ENCODE peak calls at places on chromosomes 12 and 14, in six cellular contexts. One of them, this sample, is unnamed.

GRCh38 chr12:93536766-93537515 is 35.5 kb upstream of the SOCS2 start:
- DNase-seq in astrocyte: no peak
- DNase-seq in cardiac fibroblast: peak; percentile 16
- DNase-seq in fibroblast of lung: peak; percentile 6
- DNase-seq in upper lobe of right lung: no peak
- DNase-seq in epithelial cell of esophagus: no peak
- DNase-seq in this sample: no peak

GRCh38 chr12:113146999-113147398 is 2.5 kb upstream of the CFAP73 start:
- DNase-seq in epithelial cell of esophagus: no peak
- DNase-seq in astrocyte: no peak
- DNase-seq in cardiac fibroblast: no peak
- DNase-seq in fibroblast of lung: no peak
- DNase-seq in upper lobe of right lung: no peak
- DNase-seq in this sample: no peak

GRCh38 chr12:64066776-64067175 is 155.3 kb downstream of the KICS2 start:
- DNase-seq in upper lobe of right lung: no peak
- DNase-seq in epithelial cell of esophagus: no peak
- DNase-seq in fibroblast of lung: no peak
- DNase-seq in cardiac fibroblast: no peak
- DNase-seq in astrocyte: no peak
- DNase-seq in this sample: no peak

GRCh38 chr14:104680806-104681688 is 8.4 kb upstream of the INF2 start:
- DNase-seq in epithelial cell of esophagus: peak; percentile 90
- DNase-seq in cardiac fibroblast: peak; percentile 86
- DNase-seq in fibroblast of lung: peak; percentile 84
- DNase-seq in astrocyte: peak; percentile 80
- DNase-seq in upper lobe of right lung: peak; percentile 81
- DNase-seq in this sample: peak; percentile 86

GRCh38 chr12:124053855-124054254 is 80.8 kb downstream of the ZNF664 start:
- DNase-seq in upper lobe of right lung: no peak
- DNase-seq in astrocyte: peak; percentile 63
- DNase-seq in fibroblast of lung: peak; percentile 75
- DNase-seq in cardiac fibroblast: peak; percentile 73
- DNase-seq in epithelial cell of esophagus: peak; percentile 55
- DNase-seq in this sample: peak; percentile 33

GRCh38 chr12:20442322-20442721 is 74.0 kb downstream of the PDE3A start:
- DNase-seq in fibroblast of lung: no peak
- DNase-seq in astrocyte: no peak
- DNase-seq in epithelial cell of esophagus: no peak
- DNase-seq in upper lobe of right lung: no peak
- DNase-seq in cardiac fibroblast: no peak
- DNase-seq in this sample: no peak

GRCh38 chr12:9902539-9903228 is 21.4 kb downstream of the KLRF2 start:
- DNase-seq in epithelial cell of esophagus: peak; percentile 64
- DNase-seq in upper lobe of right lung: no peak
- DNase-seq in fibroblast of lung: no peak
- DNase-seq in cardiac fibroblast: no peak
- DNase-seq in astrocyte: no peak
- DNase-seq in this sample: no peak

GRCh38 chr14:53663709-53664108 is 292.9 kb downstream of the BMP4 start:
- DNase-seq in cardiac fibroblast: peak; percentile 35
- DNase-seq in upper lobe of right lung: no peak
- DNase-seq in epithelial cell of esophagus: peak; percentile 15
- DNase-seq in fibroblast of lung: peak; percentile 12
- DNase-seq in astrocyte: no peak
- DNase-seq in this sample: no peak

GRCh38 chr12:91406920-91407341 is 224.3 kb upstream of the DCN start:
- DNase-seq in astrocyte: peak; percentile 32
- DNase-seq in upper lobe of right lung: no peak
- DNase-seq in fibroblast of lung: peak; percentile 36
- DNase-seq in cardiac fibroblast: peak; percentile 48
- DNase-seq in epithelial cell of esophagus: peak; percentile 98
- DNase-seq in this sample: peak; percentile 98

GRCh38 chr12:117045175-117045997 is 53.8 kb downstream of the TESC start:
- DNase-seq in fibroblast of lung: no peak
- DNase-seq in astrocyte: no peak
- DNase-seq in upper lobe of right lung: no peak
- DNase-seq in epithelial cell of esophagus: no peak
- DNase-seq in cardiac fibroblast: no peak
- DNase-seq in this sample: no peak

GRCh38 chr12:1504304-1505150 is 89.9 kb downstream of the FBXL14 start:
- DNase-seq in fibroblast of lung: no peak
- DNase-seq in astrocyte: no peak
- DNase-seq in epithelial cell of esophagus: no peak
- DNase-seq in upper lobe of right lung: no peak
- DNase-seq in cardiac fibroblast: no peak
- DNase-seq in this sample: no peak

GRCh38 chr12:14514154-14514842 is 53.4 kb downstream of the PLBD1 start:
- DNase-seq in astrocyte: peak; percentile 3
- DNase-seq in fibroblast of lung: peak; percentile 24
- DNase-seq in upper lobe of right lung: no peak
- DNase-seq in epithelial cell of esophagus: peak; percentile 97
- DNase-seq in cardiac fibroblast: peak; percentile 50
- DNase-seq in this sample: peak; percentile 64
- TF ChIP-seq CTCF in astrocyte: peak; percentile 23
- TF ChIP-seq CTCF in fibroblast of lung: no peak
- TF ChIP-seq CTCF in upper lobe of right lung: peak; percentile 45
- TF ChIP-seq CTCF in epithelial cell of esophagus: peak; percentile 79
- TF ChIP-seq CTCF in cardiac fibroblast: peak; percentile 28
- TF ChIP-seq CTCF in this sample: peak; percentile 77

DNA sequence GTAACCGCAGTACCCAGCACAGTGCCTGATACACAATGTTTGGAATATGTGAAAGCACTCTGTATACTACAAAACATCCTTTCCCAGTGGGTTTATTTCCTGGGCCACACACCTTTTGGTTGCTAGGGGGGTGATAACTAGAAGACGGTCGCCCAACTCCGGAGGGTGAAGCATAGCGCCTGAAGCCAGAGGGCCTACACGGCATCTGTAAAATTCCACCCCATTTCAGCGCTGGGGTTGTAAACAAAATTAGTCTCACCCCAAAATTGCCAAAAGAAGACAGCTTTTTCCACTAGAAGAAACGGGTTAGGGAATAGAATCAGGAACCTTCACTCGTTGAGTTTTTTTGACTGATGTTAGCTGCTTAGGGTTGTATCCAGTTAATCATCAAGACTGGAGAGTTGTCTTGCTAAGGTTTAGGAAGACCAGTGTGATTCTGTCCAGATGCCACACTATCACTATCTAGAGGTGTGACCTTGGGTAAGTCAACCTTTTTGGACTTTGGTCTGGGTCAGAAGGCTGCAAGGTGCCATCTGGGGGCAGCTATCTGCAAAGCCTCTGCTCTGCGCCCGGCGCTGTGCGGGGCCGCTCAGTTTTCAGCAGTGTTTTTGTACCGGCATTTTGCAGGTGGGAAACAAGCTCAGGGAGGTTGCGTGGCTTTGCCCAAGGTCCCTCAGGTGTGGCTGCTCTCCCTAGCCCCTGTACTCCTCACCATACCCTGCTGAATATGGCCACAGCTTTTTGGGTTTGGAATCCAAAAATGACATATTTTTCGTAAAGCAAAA is 1.3 kb downstream of the ZNF839 start:
- DNase-seq in cardiac fibroblast: no peak
- DNase-seq in epithelial cell of esophagus: no peak
- DNase-seq in fibroblast of lung: no peak
- DNase-seq in astrocyte: no peak
- DNase-seq in upper lobe of right lung: no peak
- DNase-seq in this sample: no peak
- H3K4me3 ChIP-seq in cardiac fibroblast: peak overlapping the region; percentile 82
- H3K4me3 ChIP-seq in epithelial cell of esophagus: peak overlapping the region; percentile 74
- H3K4me3 ChIP-seq in fibroblast of lung: peak overlapping the region; percentile 87
- H3K4me3 ChIP-seq in astrocyte: peak overlapping the region; percentile 79
- H3K4me3 ChIP-seq in upper lobe of right lung: peak overlapping the region; percentile 77
- H3K4me3 ChIP-seq in this sample: peak overlapping the region; percentile 83

GRCh38 chr14:48075487-48075886 is 400.1 kb upstream of the MDGA2 start:
- DNase-seq in cardiac fibroblast: no peak
- DNase-seq in fibroblast of lung: no peak
- DNase-seq in astrocyte: no peak
- DNase-seq in upper lobe of right lung: no peak
- DNase-seq in epithelial cell of esophagus: no peak
- DNase-seq in this sample: no peak
- TF ChIP-seq CTCF in cardiac fibroblast: no peak
- TF ChIP-seq CTCF in fibroblast of lung: no peak
- TF ChIP-seq CTCF in astrocyte: no peak
- TF ChIP-seq CTCF in upper lobe of right lung: no peak
- TF ChIP-seq CTCF in epithelial cell of esophagus: no peak
- TF ChIP-seq CTCF in this sample: no peak

DNA sequence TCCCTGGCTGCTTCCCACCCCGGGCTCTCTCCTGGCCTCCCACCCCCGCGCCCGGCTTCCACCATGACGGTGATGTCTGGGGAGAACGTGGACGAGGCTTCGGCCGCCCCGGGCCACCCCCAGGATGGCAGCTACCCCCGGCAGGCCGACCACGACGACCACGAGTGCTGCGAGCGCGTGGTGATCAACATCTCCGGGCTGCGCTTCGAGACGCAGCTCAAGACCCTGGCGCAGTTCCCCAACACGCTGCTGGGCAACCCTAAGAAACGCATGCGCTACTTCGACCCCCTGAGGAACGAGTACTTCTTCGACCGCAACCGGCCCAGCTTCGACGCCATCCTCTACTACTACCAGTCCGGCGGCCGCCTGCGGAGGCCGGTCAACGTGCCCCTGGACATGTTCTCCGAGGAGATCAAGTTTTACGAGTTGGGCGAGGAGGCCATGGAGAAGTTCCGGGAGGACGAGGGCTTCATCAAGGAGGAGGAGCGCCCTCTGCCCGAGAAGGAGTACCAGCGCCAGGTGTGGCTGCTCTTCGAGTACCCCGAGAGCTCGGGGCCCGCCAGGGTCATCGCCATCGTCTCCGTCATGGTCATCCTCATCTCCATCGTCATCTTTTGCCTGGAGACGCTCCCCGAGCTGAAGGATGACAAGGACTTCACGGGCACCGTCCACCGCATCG is 1.8 kb downstream of the KCNA1 start:
- DNase-seq in fibroblast of lung: no peak
- DNase-seq in astrocyte: no peak
- DNase-seq in upper lobe of right lung: no peak
- DNase-seq in cardiac fibroblast: no peak
- DNase-seq in epithelial cell of esophagus: no peak
- DNase-seq in this sample: no peak
- H3K4me3 ChIP-seq in fibroblast of lung: no peak overlapping the region
- H3K4me3 ChIP-seq in astrocyte: no peak overlapping the region
- H3K4me3 ChIP-seq in upper lobe of right lung: no peak overlapping the region
- H3K4me3 ChIP-seq in cardiac fibroblast: no peak overlapping the region
- H3K4me3 ChIP-seq in epithelial cell of esophagus: no peak overlapping the region
- H3K4me3 ChIP-seq in this sample: no peak overlapping the region

DNA sequence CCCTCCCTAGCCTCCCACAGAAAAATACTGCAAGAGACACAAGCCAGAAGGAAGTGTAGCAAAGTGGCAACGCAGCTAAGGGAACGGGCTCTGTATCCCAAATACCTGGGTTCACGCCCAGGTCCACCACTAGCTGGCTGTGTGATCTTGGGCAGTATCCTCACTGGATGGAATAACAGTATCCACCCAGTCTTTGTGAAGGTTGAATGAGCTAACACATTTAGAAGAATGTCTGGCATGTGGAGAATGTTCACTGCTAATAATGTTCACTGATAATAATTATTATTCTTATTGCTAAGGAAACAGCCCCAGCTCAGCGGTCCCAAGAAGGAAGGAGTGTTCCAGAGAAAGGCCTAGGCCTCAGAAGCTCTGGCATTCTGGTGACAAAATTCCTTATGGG is 70.9 kb downstream of the VWF start:
- DNase-seq in fibroblast of lung: peak; percentile 67
- DNase-seq in epithelial cell of esophagus: no peak
- DNase-seq in astrocyte: peak; percentile 58
- DNase-seq in cardiac fibroblast: peak; percentile 59
- DNase-seq in upper lobe of right lung: no peak
- DNase-seq in this sample: peak; percentile 66
- TF ChIP-seq CTCF in fibroblast of lung: no peak
- TF ChIP-seq CTCF in epithelial cell of esophagus: no peak
- TF ChIP-seq CTCF in astrocyte: no peak
- TF ChIP-seq CTCF in cardiac fibroblast: no peak
- TF ChIP-seq CTCF in upper lobe of right lung: no peak
- TF ChIP-seq CTCF in this sample: no peak

DNA sequence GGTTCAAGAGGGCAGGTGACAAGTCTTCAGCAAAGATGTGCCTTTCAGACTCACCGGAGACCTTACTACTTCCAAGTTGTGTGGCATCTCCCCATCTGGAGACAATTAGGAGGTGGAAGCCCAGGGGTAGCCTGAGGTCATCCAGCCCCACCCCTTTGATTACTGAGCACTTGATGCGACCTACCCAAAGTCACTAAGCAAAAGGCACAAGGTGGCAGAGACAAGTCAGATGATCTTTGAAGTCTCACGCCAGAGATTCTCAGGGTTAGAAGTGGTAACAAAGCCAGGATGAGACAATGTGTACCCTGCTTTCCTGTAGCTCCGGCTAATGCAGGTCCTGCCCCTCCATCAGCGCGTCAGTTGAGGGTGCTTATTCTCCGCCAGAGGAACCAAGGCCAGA is 1.4 kb upstream of the FOXN3 start:
- DNase-seq in upper lobe of right lung: no peak
- DNase-seq in cardiac fibroblast: no peak
- DNase-seq in fibroblast of lung: no peak
- DNase-seq in astrocyte: no peak
- DNase-seq in epithelial cell of esophagus: no peak
- DNase-seq in this sample: no peak
- H3K4me3 ChIP-seq in upper lobe of right lung: peak overlapping the region; percentile 85
- H3K4me3 ChIP-seq in cardiac fibroblast: no peak overlapping the region
- H3K4me3 ChIP-seq in fibroblast of lung: peak overlapping the region; percentile 71
- H3K4me3 ChIP-seq in astrocyte: no peak overlapping the region
- H3K4me3 ChIP-seq in epithelial cell of esophagus: peak overlapping the region; percentile 74
- H3K4me3 ChIP-seq in this sample: no peak overlapping the region

DNA sequence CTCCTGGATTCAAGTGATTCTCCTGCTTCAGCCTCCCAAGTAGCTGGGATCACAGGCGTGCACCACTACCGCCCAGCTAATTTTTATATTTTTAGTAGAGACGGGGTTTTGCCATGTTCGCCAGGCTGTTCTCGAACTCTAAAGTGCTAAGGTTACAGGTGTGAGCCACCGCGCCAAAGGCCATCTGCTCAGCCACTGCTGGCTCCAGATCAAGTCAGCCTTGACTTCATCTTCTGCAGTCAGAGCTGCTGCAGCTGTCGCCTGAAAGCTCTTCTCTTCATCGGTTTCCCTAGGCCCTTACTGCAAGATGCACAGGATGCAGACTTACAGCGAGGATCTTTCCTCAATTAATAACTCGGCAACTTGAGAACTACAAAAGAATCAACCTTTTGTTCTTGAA is 66.8 kb downstream of the CLIP1 start:
- DNase-seq in upper lobe of right lung: no peak
- DNase-seq in epithelial cell of esophagus: no peak
- DNase-seq in cardiac fibroblast: no peak
- DNase-seq in fibroblast of lung: no peak
- DNase-seq in astrocyte: no peak
- DNase-seq in this sample: no peak
- TF ChIP-seq CTCF in upper lobe of right lung: no peak
- TF ChIP-seq CTCF in epithelial cell of esophagus: no peak
- TF ChIP-seq CTCF in cardiac fibroblast: no peak
- TF ChIP-seq CTCF in fibroblast of lung: no peak
- TF ChIP-seq CTCF in astrocyte: no peak
- TF ChIP-seq CTCF in this sample: no peak